ENCODE peak calls at places on chromosomes 11 and 22, in five cellular contexts. G, E, V, J and A are unnamed samples.

GRCh38 chr22:23780146-23780748 is 6.5 kb upstream of the SMARCB1 start:
- DNase-seq in G (no peak), E (no peak), J (no peak), V (no peak), A (no peak)

GRCh38 chr22:30841264-30841663 is 127.3 kb downstream of the MORC2 start:
- DNase-seq in G (peak), V (no peak), J (no peak), E (no peak), A (no peak)

GRCh38 chr22:17152340-17152739 is 6.7 kb downstream of the HDHD5 start:
- DNase-seq in V (no peak), J (no peak), G (no peak), E (no peak), A (no peak)

GRCh38 chr22:47411006-47411405 is 648.6 kb downstream of the TBC1D22A start:
- DNase-seq in J (no peak), G (no peak), E (no peak), V (no peak), A (no peak)

GRCh38 chr22:27965547-27965946 is 46.5 kb upstream of the PITPNB start:
- DNase-seq in J (no peak), G (peak), V (no peak), E (no peak), A (no peak)

GRCh38 chr11:9765320-9766101 is 101.6 kb downstream of the SWAP70 start:
- DNase-seq in G (peak), V (peak), E (no peak), J (no peak), A (peak)

GRCh38 chr11:117829369-117829725 is 4.8 kb upstream of the FXYD2 start:
- DNase-seq in G (no peak), E (no peak), J (no peak), V (peak), A (no peak)

GRCh38 chr22:46084943-46085830 is 65.1 kb upstream of the PPARA start:
- DNase-seq in J (no peak), V (no peak), E (no peak), G (no peak), A (no peak)

GRCh38 chr11:70088735-70089250 is 10.7 kb downstream of the ANO1 start:
- DNase-seq in E (no peak), G (no peak), J (no peak), V (no peak), A (no peak)

GRCh38 chr22:32444068-32444467 is 20.2 kb downstream of the BPIFC start:
- DNase-seq in G (no peak), V (peak), E (no peak), J (peak), A (no peak)

GRCh38 chr11:73480677-73481076 is 104.5 kb downstream of the RELT start:
- DNase-seq in G (peak), E (no peak), V (no peak), J (no peak), A (no peak)

GRCh38 chr11:134224710-134225662 is 515 bp downstream of the VPS26B start:
- DNase-seq in J (peak), E (no peak), G (peak), V (peak), A (peak)

GRCh38 chr11:80462211-80462610 is 1021.4 kb upstream of the TENM4 start:
- DNase-seq in G (no peak), E (no peak), J (no peak), V (no peak), A (peak)

GRCh38 chr22:45263790-45264269 is 20.9 kb upstream of the UPK3A start:
- DNase-seq in E (no peak), G (peak), V (peak), J (no peak), A (peak)

GRCh38 chr11:88508558-88508807 is 170.9 kb upstream of the CTSC start:
- DNase-seq in V (no peak), J (no peak), E (no peak), G (no peak), A (no peak)

GRCh38 chr11:88507771-88508557 is 170.4 kb upstream of the CTSC start:
- DNase-seq in E (no peak), V (peak), J (no peak), G (no peak), A (peak)

DNA sequence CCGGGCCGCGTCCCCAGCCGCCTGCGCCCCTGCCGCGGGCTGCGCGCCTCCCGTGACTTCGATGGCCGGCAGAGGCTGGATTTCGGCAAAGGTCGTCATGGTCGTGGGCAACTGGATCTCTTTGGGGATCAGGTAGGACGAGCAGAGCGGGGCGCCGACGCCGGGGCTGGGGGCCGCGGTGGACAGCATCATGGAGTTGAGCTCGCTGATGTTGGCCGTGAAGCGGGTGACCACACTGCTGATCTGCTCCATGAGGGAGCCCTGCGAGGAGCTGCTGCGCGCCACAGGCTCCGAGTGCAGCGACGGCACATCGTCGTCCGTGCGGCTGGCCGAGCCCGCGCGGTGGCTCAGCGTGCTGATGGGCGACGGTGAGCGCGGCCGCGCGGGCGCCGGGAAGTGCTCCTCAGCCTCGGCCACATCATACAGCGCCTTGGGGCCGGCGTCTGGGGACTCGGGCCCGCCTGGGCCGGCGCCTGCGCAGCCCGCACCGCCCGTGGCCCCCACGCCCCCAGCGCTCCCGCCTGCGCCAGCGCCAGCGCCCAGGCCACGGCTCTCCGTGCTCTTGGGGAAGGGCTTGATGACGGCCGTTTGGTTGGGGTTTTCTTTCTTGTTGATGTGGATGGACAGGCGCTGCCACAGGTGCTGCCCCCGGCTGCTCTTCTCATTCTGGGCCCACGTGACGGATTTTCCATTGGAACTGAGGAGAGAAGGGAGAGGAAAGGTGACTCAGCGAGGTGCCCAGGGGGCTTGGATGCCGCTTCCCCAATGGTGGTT is 171.5 kb upstream of the CTSC start:
- DNase-seq in V (peak), E (no peak), G (no peak), J (no peak), A (peak)
- H3K23ac ChIP-seq in V (no peak), E (no peak), G (no peak), J (peak), A (peak)

DNA sequence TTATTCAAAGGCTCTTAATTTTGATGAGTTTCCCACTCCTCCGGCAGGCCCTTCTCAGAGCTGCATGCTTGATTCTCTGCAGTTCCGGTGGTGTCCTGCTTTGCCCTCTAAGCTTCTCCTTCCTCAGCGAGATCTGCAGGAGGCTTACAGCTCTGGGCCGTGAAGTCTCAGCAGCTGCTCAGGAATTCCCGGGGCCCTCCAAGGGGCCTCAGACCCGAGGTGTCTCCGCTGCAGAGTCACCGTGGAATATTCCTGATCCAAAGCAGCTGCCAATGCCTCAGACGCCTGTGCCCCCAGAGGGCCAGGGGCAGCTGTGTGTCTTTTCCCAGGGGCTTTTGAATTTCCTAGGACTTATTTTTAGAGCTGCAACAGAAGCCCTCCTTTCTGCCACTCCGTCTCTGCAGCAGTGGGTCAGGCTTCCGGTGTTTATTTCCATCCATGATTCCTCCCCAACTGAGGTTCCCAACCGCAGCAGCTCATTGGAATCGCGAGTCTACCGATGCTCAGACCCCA is 37.2 kb downstream of the RPS6KA4 start:
- DNase-seq in V (peak), J (no peak), G (no peak), E (no peak), A (peak)
- H4K91ac ChIP-seq in V (no peak), J (no peak), G (no peak), E (no peak), A (no peak)

GRCh38 chr11:132123449-132123848 is 753.0 kb downstream of the NTM start:
- DNase-seq in J (no peak), G (no peak), E (no peak), V (peak), A (no peak)

GRCh38 chr11:132122701-132123100 is 752.3 kb downstream of the NTM start:
- DNase-seq in E (no peak), G (peak), V (no peak), J (no peak), A (no peak)

GRCh38 chr11:132126973-132127900 is 756.8 kb downstream of the NTM start:
- DNase-seq in J (peak), V (peak), G (peak), E (no peak), A (peak)

GRCh38 chr11:132123854-132124835 is 753.7 kb downstream of the NTM start:
- DNase-seq in E (no peak), J (no peak), V (peak), G (no peak), A (no peak)

DNA sequence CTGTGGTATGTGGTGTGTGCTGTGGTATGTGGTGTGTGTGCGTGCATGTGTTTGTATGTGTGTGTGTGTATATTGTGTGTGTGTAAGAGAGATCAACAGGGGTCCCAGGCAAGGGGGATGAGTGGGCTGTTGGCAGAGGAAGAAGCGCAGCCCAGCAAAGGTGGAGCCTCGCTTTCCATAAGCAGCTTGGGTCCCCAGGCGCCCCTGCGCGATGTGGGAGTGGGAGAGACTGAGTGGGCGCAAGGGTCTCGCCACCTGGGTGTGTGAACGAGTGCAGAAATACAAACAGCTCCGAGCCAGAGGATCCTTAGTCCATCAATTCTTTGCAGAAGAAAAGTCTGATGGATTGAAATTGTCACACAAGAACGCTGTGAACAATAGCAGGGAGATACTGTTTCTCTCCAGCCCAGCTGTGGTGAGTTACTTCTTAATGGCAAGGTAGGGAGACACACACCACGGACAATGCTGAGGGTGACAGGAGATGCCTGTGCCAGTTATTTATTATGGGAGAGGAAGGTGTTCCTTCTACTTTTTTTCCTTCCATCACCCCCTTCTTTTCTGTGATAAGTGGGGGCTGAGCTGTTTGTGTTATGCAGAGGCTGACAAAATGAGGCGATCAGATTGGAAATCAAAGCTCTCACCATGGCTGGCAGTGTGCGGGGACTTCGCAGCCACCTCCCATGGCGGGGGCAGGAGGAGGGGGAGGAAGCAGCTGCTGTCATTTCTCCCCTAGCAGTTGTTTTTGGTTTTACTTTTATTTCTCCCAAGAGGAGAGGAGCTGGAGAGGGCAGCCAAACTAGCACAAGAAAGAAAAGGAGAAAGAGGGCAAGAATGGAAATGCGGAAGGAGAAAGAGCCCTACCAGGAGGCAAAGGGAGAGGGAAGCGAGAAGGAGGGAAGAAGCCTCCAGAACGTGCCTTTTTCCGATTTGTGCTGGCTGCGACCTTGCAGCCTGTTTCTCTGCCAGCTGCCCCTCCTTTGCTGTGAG is 755.7 kb downstream of the NTM start:
- DNase-seq in G (peak), J (peak), V (peak), E (no peak), A (peak)
- H3K23ac ChIP-seq in G (peak), J (no peak), V (no peak), E (no peak), A (peak)

GRCh38 chr11:67356551-67356866 is 3.2 kb upstream of the POLD4 start:
- DNase-seq in G (no peak), J (no peak), E (no peak), V (no peak), A (no peak)

GRCh38 chr11:67353317-67354313 is at the start of gene POLD4:
- DNase-seq in J (peak), G (peak), V (peak), E (peak), A (peak)

GRCh38 chr11:67354314-67355022 is 1.1 kb upstream of the POLD4 start:
- DNase-seq in G (peak), V (peak), E (no peak), J (no peak), A (peak)

GRCh38 chr11:67355794-67356550 is 2.6 kb upstream of the POLD4 start:
- DNase-seq in E (no peak), J (no peak), G (no peak), V (no peak), A (no peak)

GRCh38 chr11:67355023-67355793 is 1.9 kb upstream of the POLD4 start:
- DNase-seq in V (no peak), J (no peak), E (no peak), G (no peak), A (no peak)
- H4K91ac ChIP-seq in V (no peak), J (peak), E (peak), G (peak), A (peak)

DNA sequence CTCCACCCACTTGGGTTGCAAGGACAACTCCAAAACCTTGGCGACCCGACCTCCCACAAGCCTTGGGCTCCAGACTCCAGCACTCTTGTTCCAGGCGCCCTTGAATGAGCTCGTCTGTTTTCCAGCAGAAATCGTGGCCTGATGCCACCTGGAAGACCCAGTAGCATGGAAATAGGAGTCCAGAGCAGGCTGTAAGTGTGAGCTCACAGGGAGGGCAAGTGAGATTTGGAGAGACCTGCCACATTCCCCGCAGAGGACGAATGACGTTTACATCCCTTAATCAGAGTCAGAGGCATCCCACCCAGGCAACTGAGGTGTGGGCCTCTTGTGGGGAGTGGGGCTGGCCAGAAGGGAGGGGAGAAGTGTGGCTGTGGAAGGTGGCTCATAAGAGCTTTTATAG is 71.9 kb downstream of the LDLRAD3 start:
- DNase-seq in G (no peak), J (no peak), V (no peak), E (no peak), A (no peak)
- H3K23ac ChIP-seq in G (no peak), J (no peak), V (no peak), E (no peak), A (no peak)

GRCh38 chr11:12669930-12670329 is 4.3 kb upstream of the TEAD1 start:
- DNase-seq in J (no peak), V (no peak), G (peak), E (no peak), A (peak)
- H4K91ac ChIP-seq in J (no peak), V (no peak), G (no peak), E (no peak), A (no peak)